ENCODE peak calls at places on chromosomes 13 and 19, in six cellular contexts. One of them, this sample, is unnamed. For H3K4me1 and H3K9me3, the result is how much of the 10 kb centered on the place peaks cover.

GRCh38 chr19:18489627-18490184 is 32.2 kb downstream of the ELL start:
- DNase-seq in cardiac muscle cell: no peak
- DNase-seq in fibroblast of lung: no peak
- DNase-seq in ascending aorta: no peak
- DNase-seq in psoas muscle: no peak
- DNase-seq in tibial artery: no peak
- DNase-seq in this sample: no peak

GRCh38 chr13:25906211-25906661 is 145.6 kb downstream of the SHISA2 start:
- DNase-seq in cardiac muscle cell: no peak
- DNase-seq in fibroblast of lung: no peak
- DNase-seq in psoas muscle: no peak
- DNase-seq in ascending aorta: no peak
- DNase-seq in tibial artery: no peak
- DNase-seq in this sample: no peak

GRCh38 chr19:41116261-41116660 is 2.0 kb downstream of the CYP2F1 start:
- DNase-seq in psoas muscle: no peak
- DNase-seq in tibial artery: no peak
- DNase-seq in cardiac muscle cell: no peak
- DNase-seq in ascending aorta: no peak
- DNase-seq in fibroblast of lung: no peak
- DNase-seq in this sample: no peak

GRCh38 chr19:1767464-1767933 is 14.2 kb downstream of the ONECUT3 start:
- DNase-seq in ascending aorta: no peak
- DNase-seq in fibroblast of lung: no peak
- DNase-seq in cardiac muscle cell: peak
- DNase-seq in psoas muscle: peak
- DNase-seq in tibial artery: no peak
- DNase-seq in this sample: peak

GRCh38 chr19:15584541-15585115 is 30.4 kb upstream of the CYP4F8 start:
- DNase-seq in fibroblast of lung: peak
- DNase-seq in psoas muscle: peak
- DNase-seq in tibial artery: peak
- DNase-seq in cardiac muscle cell: peak
- DNase-seq in ascending aorta: peak
- DNase-seq in this sample: peak

GRCh38 chr19:15081911-15082310 is at the start of gene OR1I1:
- DNase-seq in psoas muscle: no peak
- DNase-seq in tibial artery: no peak
- DNase-seq in ascending aorta: no peak
- DNase-seq in cardiac muscle cell: no peak
- DNase-seq in fibroblast of lung: no peak
- DNase-seq in this sample: no peak

GRCh38 chr19:55377356-55378131 is 918 bp downstream of the TMEM190 start:
- DNase-seq in tibial artery: no peak
- DNase-seq in ascending aorta: no peak
- DNase-seq in cardiac muscle cell: no peak
- DNase-seq in psoas muscle: no peak
- DNase-seq in fibroblast of lung: no peak
- DNase-seq in this sample: no peak

GRCh38 chr13:100887729-100888151 is 213.1 kb upstream of the TMTC4 start:
- DNase-seq in cardiac muscle cell: peak
- DNase-seq in psoas muscle: no peak
- DNase-seq in tibial artery: no peak
- DNase-seq in ascending aorta: no peak
- DNase-seq in fibroblast of lung: peak
- DNase-seq in this sample: peak

GRCh38 chr19:38182536-38183210 is 41.3 kb downstream of the DPF1 start:
- DNase-seq in cardiac muscle cell: no peak
- DNase-seq in tibial artery: no peak
- DNase-seq in ascending aorta: no peak
- DNase-seq in psoas muscle: no peak
- DNase-seq in fibroblast of lung: no peak
- DNase-seq in this sample: no peak

DNA sequence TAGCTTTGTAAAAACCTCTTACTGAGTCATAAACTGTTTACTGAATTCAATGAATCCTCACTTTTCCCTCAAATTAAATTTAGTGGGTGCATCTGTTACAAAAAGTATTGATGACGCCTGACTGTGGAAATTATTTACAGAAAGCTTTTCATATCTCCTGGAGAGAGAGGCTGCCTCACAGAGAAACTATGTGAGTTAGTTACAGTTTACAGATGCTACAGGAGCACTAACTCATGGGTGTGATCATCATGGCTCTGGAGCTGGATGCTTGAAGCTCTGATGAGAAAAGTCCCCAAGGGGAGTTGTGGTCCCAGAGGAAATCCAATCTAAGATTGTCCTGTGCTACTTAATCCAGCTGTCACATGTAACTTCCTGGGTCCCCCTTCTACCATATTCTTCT is 590.8 kb downstream of the LMO7 start:
- DNase-seq in psoas muscle: no peak
- DNase-seq in tibial artery: no peak
- DNase-seq in fibroblast of lung: no peak
- DNase-seq in ascending aorta: no peak
- DNase-seq in cardiac muscle cell: no peak
- DNase-seq in this sample: peak
- H3K4me1 ChIP-seq in psoas muscle: under half
- H3K4me1 ChIP-seq in tibial artery: under half
- H3K4me1 ChIP-seq in fibroblast of lung: under half
- H3K4me1 ChIP-seq in ascending aorta: under half
- H3K4me1 ChIP-seq in cardiac muscle cell: under half
- H3K4me1 ChIP-seq in this sample: under half

DNA sequence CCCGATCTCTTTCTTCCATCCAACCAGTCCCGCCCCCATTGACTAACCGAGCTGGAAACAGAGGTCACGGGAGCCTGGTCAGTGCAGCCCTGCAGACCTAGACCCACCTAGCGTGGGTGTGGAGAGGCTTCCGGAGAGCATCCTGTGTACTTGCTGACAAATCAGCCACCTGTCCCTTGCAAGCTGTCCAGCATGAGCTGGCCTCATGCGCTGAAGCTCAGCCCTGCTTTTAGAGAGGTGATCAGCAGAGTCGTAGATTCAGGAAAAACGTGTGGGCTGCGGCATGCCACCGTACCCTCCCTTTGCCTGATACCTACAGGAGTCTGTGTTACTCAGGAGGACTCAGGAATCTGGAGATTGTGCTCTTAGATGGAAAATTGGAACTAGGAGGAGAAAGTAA is 80.3 kb upstream of the UQCRFS1 start:
- DNase-seq in cardiac muscle cell: no peak
- DNase-seq in psoas muscle: no peak
- DNase-seq in fibroblast of lung: no peak
- DNase-seq in ascending aorta: no peak
- DNase-seq in tibial artery: no peak
- DNase-seq in this sample: no peak
- H3K9me3 ChIP-seq in cardiac muscle cell: under half
- H3K9me3 ChIP-seq in psoas muscle: under half
- H3K9me3 ChIP-seq in fibroblast of lung: under half
- H3K9me3 ChIP-seq in ascending aorta: under half
- H3K9me3 ChIP-seq in tibial artery: under half
- H3K9me3 ChIP-seq in this sample: under half

GRCh38 chr19:13885826-13886365 is 9.0 kb downstream of the NANOS3 start:
- DNase-seq in cardiac muscle cell: no peak
- DNase-seq in tibial artery: no peak
- DNase-seq in fibroblast of lung: no peak
- DNase-seq in ascending aorta: no peak
- DNase-seq in psoas muscle: no peak
- DNase-seq in this sample: no peak
- H3K4me1 ChIP-seq in cardiac muscle cell: under half
- H3K4me1 ChIP-seq in tibial artery: under half
- H3K4me1 ChIP-seq in fibroblast of lung: under half
- H3K4me1 ChIP-seq in ascending aorta: under half
- H3K4me1 ChIP-seq in psoas muscle: under half
- H3K4me1 ChIP-seq in this sample: under half

DNA sequence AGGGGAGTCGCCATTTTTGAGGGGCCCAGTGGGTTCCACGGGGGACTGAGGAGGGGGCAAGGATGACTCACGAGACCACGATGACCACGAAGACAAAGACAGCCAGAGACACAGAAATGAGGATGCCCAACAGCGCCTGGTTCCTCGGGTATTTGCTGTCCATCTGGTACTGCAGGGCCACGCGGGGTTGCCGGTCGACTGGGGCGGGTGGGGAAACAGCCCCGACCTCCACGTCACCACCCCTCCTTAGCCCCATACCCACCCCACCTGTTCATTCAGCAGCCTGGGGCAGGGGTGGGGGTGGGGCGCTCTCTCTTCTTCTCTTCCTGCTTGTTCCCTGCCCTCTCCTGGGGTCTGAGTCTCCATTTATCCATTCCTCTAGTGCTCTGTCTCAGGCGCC is 8.6 kb downstream of the IZUMO2 start:
- DNase-seq in psoas muscle: no peak
- DNase-seq in tibial artery: no peak
- DNase-seq in fibroblast of lung: no peak
- DNase-seq in cardiac muscle cell: no peak
- DNase-seq in ascending aorta: no peak
- DNase-seq in this sample: no peak
- H3K9me3 ChIP-seq in psoas muscle: under half
- H3K9me3 ChIP-seq in tibial artery: under half
- H3K9me3 ChIP-seq in fibroblast of lung: under half
- H3K9me3 ChIP-seq in cardiac muscle cell: under half
- H3K9me3 ChIP-seq in ascending aorta: under half
- H3K9me3 ChIP-seq in this sample: under half

GRCh38 chr13:40611004-40611403 is 55.4 kb downstream of the FOXO1 start:
- DNase-seq in fibroblast of lung: no peak
- DNase-seq in tibial artery: no peak
- DNase-seq in cardiac muscle cell: no peak
- DNase-seq in psoas muscle: no peak
- DNase-seq in ascending aorta: no peak
- DNase-seq in this sample: no peak
- H3K4me1 ChIP-seq in fibroblast of lung: under half
- H3K4me1 ChIP-seq in tibial artery: under half
- H3K4me1 ChIP-seq in cardiac muscle cell: under half
- H3K4me1 ChIP-seq in psoas muscle: half or more
- H3K4me1 ChIP-seq in ascending aorta: under half
- H3K4me1 ChIP-seq in this sample: under half